ENCODE peak calls at places on chromosomes 7 and 10, in six cellular contexts. One of them, this sample, is unnamed.

GRCh38 chr7:26159243-26159642 is 7.2 kb downstream of the NFE2L3 start:
- DNase-seq in suprapubic skin: peak; percentile 11
- DNase-seq in HepG2: peak; percentile 70
- DNase-seq in H1: no peak
- DNase-seq in stomach: no peak
- DNase-seq in transverse colon: no peak
- DNase-seq in this sample: no peak

GRCh38 chr7:74544706-74545469 is 91.2 kb downstream of the GTF2IRD1 start:
- DNase-seq in suprapubic skin: no peak
- DNase-seq in HepG2: peak; percentile 44
- DNase-seq in H1: peak; percentile 50
- DNase-seq in stomach: peak; percentile 68
- DNase-seq in transverse colon: peak; percentile 65
- DNase-seq in this sample: no peak

GRCh38 chr10:123621492-123621891 is 44.7 kb upstream of the GPR26 start:
- DNase-seq in suprapubic skin: peak; percentile 55
- DNase-seq in HepG2: no peak
- DNase-seq in H1: no peak
- DNase-seq in stomach: no peak
- DNase-seq in transverse colon: no peak
- DNase-seq in this sample: no peak

GRCh38 chr7:66696774-66697191 is 43.8 kb upstream of the RABGEF1 start:
- DNase-seq in suprapubic skin: no peak
- DNase-seq in HepG2: peak; percentile 9
- DNase-seq in H1: no peak
- DNase-seq in stomach: no peak
- DNase-seq in transverse colon: no peak
- DNase-seq in this sample: no peak

GRCh38 chr10:103140469-103140868 is 52.6 kb downstream of the NT5C2 start:
- DNase-seq in suprapubic skin: no peak
- DNase-seq in HepG2: no peak
- DNase-seq in H1: no peak
- DNase-seq in stomach: no peak
- DNase-seq in transverse colon: no peak
- DNase-seq in this sample: no peak

GRCh38 chr10:71268247-71268691 is 50.8 kb upstream of the SLC29A3 start:
- DNase-seq in suprapubic skin: no peak
- DNase-seq in HepG2: peak; percentile 10
- DNase-seq in H1: no peak
- DNase-seq in stomach: no peak
- DNase-seq in transverse colon: no peak
- DNase-seq in this sample: no peak

GRCh38 chr10:70355234-70356021 is 27.0 kb downstream of the LRRC20 start:
- DNase-seq in suprapubic skin: no peak
- DNase-seq in HepG2: no peak
- DNase-seq in H1: no peak
- DNase-seq in stomach: no peak
- DNase-seq in transverse colon: peak; percentile 27
- DNase-seq in this sample: no peak

GRCh38 chr10:84026821-84027257 is 112.5 kb upstream of the GHITM start:
- DNase-seq in suprapubic skin: no peak
- DNase-seq in HepG2: peak; percentile 10
- DNase-seq in H1: no peak
- DNase-seq in stomach: no peak
- DNase-seq in transverse colon: no peak
- DNase-seq in this sample: no peak

GRCh38 chr7:157389951-157390730 is 53.3 kb downstream of the DNAJB6 start:
- DNase-seq in suprapubic skin: peak; percentile 72
- DNase-seq in HepG2: no peak
- DNase-seq in H1: no peak
- DNase-seq in stomach: no peak
- DNase-seq in transverse colon: no peak
- DNase-seq in this sample: no peak

GRCh38 chr10:88515235-88515634 is 67.9 kb downstream of the RNLS start:
- DNase-seq in suprapubic skin: no peak
- DNase-seq in HepG2: no peak
- DNase-seq in H1: no peak
- DNase-seq in stomach: no peak
- DNase-seq in transverse colon: no peak
- DNase-seq in this sample: no peak

GRCh38 chr7:25752967-25753791 is 398.8 kb upstream of the NFE2L3 start:
- DNase-seq in suprapubic skin: no peak
- DNase-seq in HepG2: no peak
- DNase-seq in H1: no peak
- DNase-seq in stomach: no peak
- DNase-seq in transverse colon: no peak
- DNase-seq in this sample: no peak

GRCh38 chr10:3217301-3217700 is 44.7 kb upstream of the PITRM1 start:
- DNase-seq in suprapubic skin: no peak
- DNase-seq in HepG2: no peak
- DNase-seq in H1: no peak
- DNase-seq in stomach: no peak
- DNase-seq in transverse colon: no peak
- DNase-seq in this sample: no peak

GRCh38 chr7:40223451-40224112 is 88.8 kb downstream of the SUGCT start:
- DNase-seq in suprapubic skin: no peak
- DNase-seq in HepG2: no peak
- DNase-seq in H1: no peak
- DNase-seq in stomach: no peak
- DNase-seq in transverse colon: no peak
- DNase-seq in this sample: no peak

GRCh38 chr7:17986826-17987225 is 40.8 kb downstream of the PRPS1L1 start:
- DNase-seq in suprapubic skin: no peak
- DNase-seq in HepG2: no peak
- DNase-seq in H1: no peak
- DNase-seq in stomach: no peak
- DNase-seq in transverse colon: no peak
- DNase-seq in this sample: no peak

GRCh38 chr7:136312592-136312991 is 335.4 kb upstream of the MTPN start:
- DNase-seq in suprapubic skin: no peak
- DNase-seq in HepG2: no peak
- DNase-seq in H1: no peak
- DNase-seq in stomach: no peak
- DNase-seq in transverse colon: no peak
- DNase-seq in this sample: no peak

GRCh38 chr10:99870051-99870730 is 87.8 kb downstream of the ABCC2 start:
- DNase-seq in suprapubic skin: no peak
- DNase-seq in HepG2: no peak
- DNase-seq in H1: no peak
- DNase-seq in stomach: no peak
- DNase-seq in transverse colon: no peak
- DNase-seq in this sample: no peak

GRCh38 chr10:131092416-131092815 is 219.1 kb downstream of the TCERG1L start:
- DNase-seq in suprapubic skin: no peak
- DNase-seq in HepG2: no peak
- DNase-seq in H1: no peak
- DNase-seq in stomach: no peak
- DNase-seq in transverse colon: no peak
- DNase-seq in this sample: no peak

GRCh38 chr7:35329026-35329425 is 75.1 kb upstream of the TBX20 start:
- DNase-seq in suprapubic skin: no peak
- DNase-seq in HepG2: no peak
- DNase-seq in H1: no peak
- DNase-seq in stomach: no peak
- DNase-seq in transverse colon: no peak
- DNase-seq in this sample: no peak

GRCh38 chr7:44733708-44734481 is 14.8 kb upstream of the ZMIZ2 start:
- DNase-seq in suprapubic skin: no peak
- DNase-seq in HepG2: no peak
- DNase-seq in H1: no peak
- DNase-seq in stomach: no peak
- DNase-seq in transverse colon: no peak
- DNase-seq in this sample: no peak

GRCh38 chr7:116441534-116441933 is 58.0 kb upstream of the CAV2 start:
- DNase-seq in suprapubic skin: no peak
- DNase-seq in HepG2: no peak
- DNase-seq in H1: no peak
- DNase-seq in stomach: no peak
- DNase-seq in transverse colon: no peak
- DNase-seq in this sample: no peak

GRCh38 chr7:45865594-45866410 is 7.1 kb downstream of the CCDC201 start:
- DNase-seq in suprapubic skin: no peak
- DNase-seq in HepG2: peak; percentile 34
- DNase-seq in H1: no peak
- DNase-seq in stomach: no peak
- DNase-seq in transverse colon: no peak
- DNase-seq in this sample: no peak

GRCh38 chr10:121597504-121598241 is 571 bp downstream of the FGFR2 start:
- DNase-seq in suprapubic skin: no peak
- DNase-seq in HepG2: no peak
- DNase-seq in H1: no peak
- DNase-seq in stomach: no peak
- DNase-seq in transverse colon: peak; percentile 20
- DNase-seq in this sample: peak; percentile 76

GRCh38 chr7:18859331-18859730 is 258.1 kb downstream of the TWIST1 start:
- DNase-seq in suprapubic skin: no peak
- DNase-seq in HepG2: no peak
- DNase-seq in H1: no peak
- DNase-seq in stomach: no peak
- DNase-seq in transverse colon: no peak
- DNase-seq in this sample: no peak

GRCh38 chr7:26534649-26535482 is 243.2 kb downstream of the SNX10 start:
- DNase-seq in suprapubic skin: no peak
- DNase-seq in HepG2: no peak
- DNase-seq in H1: no peak
- DNase-seq in stomach: no peak
- DNase-seq in transverse colon: no peak
- DNase-seq in this sample: no peak

GRCh38 chr10:73931767-73932624 is 21.1 kb downstream of the PLAU start:
- DNase-seq in suprapubic skin: no peak
- DNase-seq in HepG2: peak; percentile 32
- DNase-seq in H1: peak; percentile 67
- DNase-seq in stomach: peak; percentile 55
- DNase-seq in transverse colon: no peak
- DNase-seq in this sample: no peak

GRCh38 chr7:75984130-75985008 is 10.0 kb downstream of the TMEM120A start:
- DNase-seq in suprapubic skin: no peak
- DNase-seq in HepG2: no peak
- DNase-seq in H1: no peak
- DNase-seq in stomach: no peak
- DNase-seq in transverse colon: no peak
- DNase-seq in this sample: no peak

GRCh38 chr7:55478700-55479099 is 93.6 kb downstream of the VOPP1 start:
- DNase-seq in suprapubic skin: no peak
- DNase-seq in HepG2: no peak
- DNase-seq in H1: no peak
- DNase-seq in stomach: no peak
- DNase-seq in transverse colon: no peak
- DNase-seq in this sample: no peak

GRCh38 chr10:113135025-113135424 is 185.0 kb downstream of the TCF7L2 start:
- DNase-seq in suprapubic skin: no peak
- DNase-seq in HepG2: no peak
- DNase-seq in H1: peak; percentile 61
- DNase-seq in stomach: no peak
- DNase-seq in transverse colon: no peak
- DNase-seq in this sample: no peak

GRCh38 chr7:81167934-81168333 is 249.1 kb upstream of the SEMA3C start:
- DNase-seq in suprapubic skin: no peak
- DNase-seq in HepG2: no peak
- DNase-seq in H1: no peak
- DNase-seq in stomach: no peak
- DNase-seq in transverse colon: no peak
- DNase-seq in this sample: no peak

GRCh38 chr7:1419688-1420087 is 39.6 kb downstream of the MICALL2 start:
- DNase-seq in suprapubic skin: no peak
- DNase-seq in HepG2: no peak
- DNase-seq in H1: no peak
- DNase-seq in stomach: no peak
- DNase-seq in transverse colon: no peak
- DNase-seq in this sample: no peak

GRCh38 chr7:40470111-40470736 is 335.4 kb downstream of the SUGCT start:
- DNase-seq in suprapubic skin: no peak
- DNase-seq in HepG2: peak; percentile 91
- DNase-seq in H1: no peak
- DNase-seq in stomach: no peak
- DNase-seq in transverse colon: no peak
- DNase-seq in this sample: no peak

GRCh38 chr10:107481224-107481623 is 316.7 kb upstream of the SORCS1 start:
- DNase-seq in suprapubic skin: no peak
- DNase-seq in HepG2: no peak
- DNase-seq in H1: no peak
- DNase-seq in stomach: no peak
- DNase-seq in transverse colon: no peak
- DNase-seq in this sample: no peak

GRCh38 chr7:73718438-73718881 is 1.0 kb downstream of the STX1A start:
- DNase-seq in suprapubic skin: no peak
- DNase-seq in HepG2: no peak
- DNase-seq in H1: no peak
- DNase-seq in stomach: no peak
- DNase-seq in transverse colon: no peak
- DNase-seq in this sample: no peak

GRCh38 chr7:100803398-100804161 is 23.7 kb downstream of the EPHB4 start:
- DNase-seq in suprapubic skin: no peak
- DNase-seq in HepG2: peak; percentile 17
- DNase-seq in H1: no peak
- DNase-seq in stomach: peak; percentile 83
- DNase-seq in transverse colon: peak; percentile 82
- DNase-seq in this sample: peak; percentile 92
- TF ChIP-seq EP300 in suprapubic skin: no peak
- TF ChIP-seq EP300 in HepG2: no peak
- TF ChIP-seq EP300 in H1: no peak
- TF ChIP-seq EP300 in stomach: no peak
- TF ChIP-seq EP300 in transverse colon: no peak
- TF ChIP-seq EP300 in this sample: no peak

GRCh38 chr7:71300603-71301002 is 168.7 kb downstream of the GALNT17 start:
- DNase-seq in suprapubic skin: no peak
- DNase-seq in HepG2: peak; percentile 26
- DNase-seq in H1: no peak
- DNase-seq in stomach: no peak
- DNase-seq in transverse colon: no peak
- DNase-seq in this sample: no peak
- H3K4me1 ChIP-seq in suprapubic skin: no peaks in the 10 kb centered on the region
- H3K4me1 ChIP-seq in HepG2: peaks cover 10% of the 10 kb centered on the region
- H3K4me1 ChIP-seq in H1: no peaks in the 10 kb centered on the region
- H3K4me1 ChIP-seq in stomach: peaks cover 12% of the 10 kb centered on the region
- H3K4me1 ChIP-seq in transverse colon: peaks cover 4% of the 10 kb centered on the region
- H3K4me1 ChIP-seq in this sample: peaks cover 30% of the 10 kb centered on the region

GRCh38 chr10:117543245-117543998 is 876 bp downstream of the EMX2 start:
- DNase-seq in suprapubic skin: peak; percentile 81
- DNase-seq in HepG2: no peak
- DNase-seq in H1: no peak
- DNase-seq in stomach: no peak
- DNase-seq in transverse colon: no peak
- DNase-seq in this sample: no peak
- TF ChIP-seq POLR2AphosphoS5 in suprapubic skin: no peak
- TF ChIP-seq POLR2AphosphoS5 in HepG2: no peak
- TF ChIP-seq POLR2AphosphoS5 in H1: no peak
- TF ChIP-seq POLR2AphosphoS5 in stomach: no peak
- TF ChIP-seq POLR2AphosphoS5 in transverse colon: no peak
- TF ChIP-seq POLR2AphosphoS5 in this sample: no peak

GRCh38 chr10:56973766-56974165 is 612.7 kb upstream of the ZWINT start:
- DNase-seq in suprapubic skin: no peak
- DNase-seq in HepG2: no peak
- DNase-seq in H1: no peak
- DNase-seq in stomach: no peak
- DNase-seq in transverse colon: no peak
- DNase-seq in this sample: no peak
- TF ChIP-seq EP300 in suprapubic skin: no peak
- TF ChIP-seq EP300 in HepG2: no peak
- TF ChIP-seq EP300 in H1: no peak
- TF ChIP-seq EP300 in stomach: no peak
- TF ChIP-seq EP300 in transverse colon: no peak
- TF ChIP-seq EP300 in this sample: no peak

This sample was measured in sigmoid colon.